ENCODE peak calls at places on chromosome 1, in six cellular contexts. O, Y, J, U, H and E are unnamed samples.

GRCh38 chr1:62070384-62071011 is 124.2 kb upstream of the L1TD1 start:
- DNase-seq in O (no peak), Y (peak), J (peak), U (no peak), H (no peak), E (peak)

GRCh38 chr1:236000781-236001180 is 64.1 kb downstream of the NID1 start:
- DNase-seq in O (no peak), Y (no peak), J (no peak), U (no peak), H (no peak), E (no peak)

GRCh38 chr1:77031101-77031662 is 163.9 kb downstream of the ST6GALNAC5 start:
- DNase-seq in O (no peak), Y (peak), J (no peak), U (no peak), H (no peak), E (no peak)

GRCh38 chr1:203636306-203636705 is 9.7 kb downstream of the ATP2B4 start:
- DNase-seq in O (no peak), Y (no peak), J (no peak), U (no peak), H (no peak), E (no peak)

GRCh38 chr1:174032823-174033222 is 10.7 kb upstream of the RC3H1 start:
- DNase-seq in O (no peak), Y (no peak), J (no peak), U (no peak), H (no peak), E (no peak)

GRCh38 chr1:42801832-42802483 is 15.0 kb upstream of the ERMAP start:
- DNase-seq in O (no peak), Y (no peak), J (no peak), U (no peak), H (no peak), E (no peak)

GRCh38 chr1:155070721-155071556 is 7.4 kb downstream of the EFNA4 start:
- DNase-seq in O (peak), Y (peak), J (peak), U (peak), H (peak), E (peak)

GRCh38 chr1:66327582-66327981 is 206.4 kb upstream of the SGIP1 start:
- DNase-seq in O (no peak), Y (no peak), J (no peak), U (no peak), H (no peak), E (no peak)

GRCh38 chr1:9181176-9181906 is 52.4 kb upstream of the GPR157 start:
- DNase-seq in O (peak), Y (peak), J (peak), U (peak), H (peak), E (peak)

GRCh38 chr1:195951313-195951712 is 656.9 kb downstream of the KCNT2 start:
- DNase-seq in O (no peak), Y (no peak), J (no peak), U (no peak), H (no peak), E (no peak)